ENCODE peak calls at places on chromosome 10, in seven cellular contexts. M, O, E, U, Y, B and G are unnamed samples.

GRCh38 chr10:28177944-28178637 is 124.8 kb downstream of the MPP7 start:
- DNase-seq in M (no peak), O (peak), E (peak), U (no peak), Y (peak), B (no peak), G (no peak)

GRCh38 chr10:18786458-18786857 is 127.2 kb downstream of the ARL5B start:
- DNase-seq in M (no peak), O (no peak), E (no peak), U (no peak), Y (no peak), B (no peak), G (no peak)

GRCh38 chr10:26843736-26844135 is 17.0 kb downstream of the ABI1 start:
- DNase-seq in M (no peak), O (no peak), E (no peak), U (no peak), Y (no peak), B (no peak), G (no peak)

GRCh38 chr10:78870458-78870857 is 198.3 kb upstream of the ZMIZ1 start:
- DNase-seq in M (no peak), O (no peak), E (no peak), U (no peak), Y (no peak), B (no peak), G (no peak)

GRCh38 chr10:101588879-101589278 is 758 bp downstream of the DPCD start:
- DNase-seq in M (peak), O (peak), E (peak), U (peak), Y (peak), B (no peak), G (no peak)

GRCh38 chr10:72025832-72026231 is 61.6 kb downstream of the CHST3 start:
- DNase-seq in M (no peak), O (no peak), E (no peak), U (no peak), Y (no peak), B (no peak), G (no peak)

GRCh38 chr10:88598060-88598459 is 11.5 kb downstream of the LIPJ start:
- DNase-seq in M (no peak), O (no peak), E (no peak), U (no peak), Y (no peak), B (no peak), G (no peak)

GRCh38 chr10:3330687-3331086 is 158.1 kb upstream of the PITRM1 start:
- DNase-seq in M (peak), O (no peak), E (peak), U (peak), Y (peak), B (no peak), G (no peak)

GRCh38 chr10:14621037-14621436 is 153.7 kb downstream of the FAM107B start:
- DNase-seq in M (no peak), O (no peak), E (no peak), U (no peak), Y (peak), B (no peak), G (no peak)

GRCh38 chr10:89644691-89644966 is 413 bp downstream of the PANK1 start:
- DNase-seq in M (no peak), O (peak), E (no peak), U (no peak), Y (no peak), B (no peak), G (no peak)

GRCh38 chr10:43076311-43076875 is 476 bp upstream of the RET start:
- DNase-seq in M (no peak), O (no peak), E (peak), U (no peak), Y (no peak), B (peak), G (no peak)

GRCh38 chr10:49398000-49398861 is 2.3 kb upstream of the DRGX start:
- DNase-seq in M (peak), O (peak), E (peak), U (peak), Y (peak), B (peak), G (peak)

GRCh38 chr10:59654007-59654406 is 55.6 kb downstream of the SLC16A9 start:
- DNase-seq in M (peak), O (no peak), E (no peak), U (no peak), Y (no peak), B (no peak), G (no peak)

GRCh38 chr10:80283119-80283518 is 6.3 kb downstream of the MAT1A start:
- DNase-seq in M (no peak), O (no peak), E (no peak), U (peak), Y (no peak), B (no peak), G (no peak)

GRCh38 chr10:78357027-78357672 is 323.5 kb downstream of the RPS24 start:
- DNase-seq in M (no peak), O (no peak), E (no peak), U (no peak), Y (no peak), B (no peak), G (peak)

GRCh38 chr10:47187592-47187991 is 112.4 kb upstream of the GDF10 start:
- DNase-seq in M (no peak), O (no peak), E (no peak), U (no peak), Y (no peak), B (no peak), G (no peak)

GRCh38 chr10:107540981-107541380 is 376.5 kb upstream of the SORCS1 start:
- DNase-seq in M (no peak), O (no peak), E (no peak), U (no peak), Y (no peak), B (no peak), G (no peak)
- H2AFZ ChIP-seq in M (no peak), O (no peak), E (no peak), U (no peak), Y (no peak), B (no peak), G (no peak)

GRCh38 chr10:20327954-20328353 is 511.7 kb downstream of the PLXDC2 start:
- DNase-seq in M (no peak), O (no peak), E (no peak), U (no peak), Y (no peak), B (no peak), G (no peak)
- H2AFZ ChIP-seq in M (no peak), O (no peak), E (no peak), U (no peak), Y (no peak), B (no peak), G (peak)

GRCh38 chr10:62919776-62920175 is 103.6 kb upstream of the EGR2 start:
- DNase-seq in M (no peak), O (no peak), E (peak), U (no peak), Y (peak), B (no peak), G (no peak)

GRCh38 chr10:62926407-62926806 is 110.2 kb upstream of the EGR2 start:
- DNase-seq in M (no peak), O (no peak), E (no peak), U (no peak), Y (no peak), B (no peak), G (no peak)

DNA sequence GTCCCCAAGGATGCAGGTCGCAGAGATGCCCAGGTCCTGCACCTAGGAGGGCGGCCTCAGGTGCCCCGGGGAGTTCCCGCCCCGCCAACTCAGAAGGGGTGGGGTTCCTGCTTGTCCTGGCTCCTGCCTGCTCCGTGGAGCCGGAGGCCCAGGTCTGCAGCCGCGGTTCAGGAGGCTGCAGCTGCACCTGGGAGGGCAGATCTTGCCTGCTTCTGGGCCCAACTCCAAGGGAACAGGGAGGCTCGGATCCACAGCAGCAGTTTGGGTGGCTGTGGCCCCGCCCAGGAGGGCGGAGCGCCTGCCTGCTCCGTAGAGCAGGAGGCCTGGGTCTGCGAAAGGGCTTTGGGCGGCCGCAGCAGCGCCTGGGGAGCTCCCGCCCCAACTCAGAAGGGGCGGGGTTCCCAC is 108.2 kb upstream of the EGR2 start:
- DNase-seq in M (no peak), O (no peak), E (no peak), U (peak), Y (no peak), B (peak), G (no peak)
- H2AFZ ChIP-seq in M (no peak), O (no peak), E (no peak), U (peak), Y (no peak), B (no peak), G (peak)

GRCh38 chr10:114403545-114404161 is 649 bp downstream of the AFAP1L2 start:
- DNase-seq in M (no peak), O (no peak), E (peak), U (no peak), Y (no peak), B (peak), G (peak)
- H2AFZ ChIP-seq in M (peak), O (no peak), E (no peak), U (peak), Y (no peak), B (peak), G (peak)

DNA sequence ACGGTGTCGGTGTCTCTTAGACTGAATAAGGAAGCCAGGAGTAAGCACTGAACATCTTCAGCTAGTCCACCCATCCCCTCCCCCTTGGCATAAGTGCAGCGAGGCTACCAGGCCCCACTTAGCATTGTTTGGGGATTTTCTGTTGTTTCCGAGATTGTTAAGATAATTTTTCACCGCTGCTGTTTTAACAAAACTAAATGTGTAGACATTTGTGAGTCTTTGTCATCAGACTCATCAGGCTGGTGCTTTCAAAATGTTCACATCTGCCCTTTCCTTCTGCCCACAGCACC is 21.0 kb upstream of the GOT1 start:
- DNase-seq in M (no peak), O (no peak), E (no peak), U (no peak), Y (no peak), B (no peak), G (no peak)
- H2AFZ ChIP-seq in M (no peak), O (no peak), E (no peak), U (no peak), Y (no peak), B (no peak), G (no peak)